ENCODE peak calls at places on chromosomes 13 and 19, in nine cellular contexts. F is neuronal stem cell; H is AG10803; B is RPMI7951; U is activated CD4-positive, alpha-beta T cell treated with anti-CD3 and anti-CD28 coated beads for 24 hours; P is Calu3; E is stimulated activated CD8-positive, alpha-beta memory T cell treated with anti-CD3 and anti-CD28 coated beads, Interleukin-15, amount 100 ng/mL, for 48 hours; T is activated T-helper 9 cell treated with anti-CD3 and anti-CD28 coated beads, Interleukin-2, amount 50 U/mL, for 16 hours; D is Kasumi-1. Z is an unnamed sample.

GRCh38 chr19:39970424-39970673 is 616 bp upstream of the PSMC4 start:
- DNase-seq in F (no peak), H (peak), B (no peak), U (no peak), P (no peak), E (no peak), T (no peak), D (peak), Z (no peak)

GRCh38 chr19:7823902-7824301 is 6.1 kb upstream of the EVI5L start:
- DNase-seq in F (no peak), H (peak), B (no peak), U (no peak), P (no peak), E (no peak), T (no peak), D (no peak), Z (no peak)

GRCh38 chr13:51435002-51435578 is 17.7 kb downstream of the INTS6 start:
- DNase-seq in F (no peak), H (peak), B (peak), U (no peak), P (no peak), E (no peak), T (no peak), D (peak), Z (peak)

GRCh38 chr19:38502410-38503143 is 69.1 kb downstream of the RYR1 start:
- DNase-seq in F (no peak), H (no peak), B (no peak), U (no peak), P (no peak), E (no peak), T (no peak), D (no peak), Z (no peak)

GRCh38 chr19:3375221-3376088 is 9.1 kb downstream of the NFIC start:
- DNase-seq in F (no peak), H (peak), B (peak), U (no peak), P (no peak), E (no peak), T (no peak), D (no peak), Z (no peak)

GRCh38 chr13:78465250-78465649 is 138.1 kb downstream of the POU4F1 start:
- DNase-seq in F (no peak), H (no peak), B (no peak), U (no peak), P (no peak), E (no peak), T (no peak), D (no peak), Z (no peak)

GRCh38 chr19:33241530-33242101 is 16.0 kb upstream of the SLC7A10 start:
- DNase-seq in F (no peak), H (no peak), B (no peak), U (no peak), P (peak), E (peak), T (no peak), D (peak), Z (no peak)

GRCh38 chr19:45405435-45406164 is 731 bp upstream of the PPP1R13L start:
- DNase-seq in F (peak), H (peak), B (peak), U (peak), P (peak), E (peak), T (peak), D (peak), Z (peak)

GRCh38 chr19:12838182-12838890 is at the start of gene MAST1:
- DNase-seq in F (no peak), H (no peak), B (no peak), U (no peak), P (peak), E (no peak), T (no peak), D (peak), Z (no peak)

GRCh38 chr13:95652244-95652764 is 7.8 kb upstream of the DZIP1 start:
- DNase-seq in F (no peak), H (no peak), B (no peak), U (no peak), P (no peak), E (no peak), T (no peak), D (no peak), Z (no peak)

GRCh38 chr13:34719060-34719875 is 222.8 kb upstream of the NBEA start:
- DNase-seq in F (peak), H (no peak), B (peak), U (no peak), P (no peak), E (no peak), T (no peak), D (no peak), Z (peak)

GRCh38 chr19:18496167-18496979 is 25.5 kb downstream of the ELL start:
- DNase-seq in F (no peak), H (peak), B (peak), U (peak), P (peak), E (peak), T (peak), D (peak), Z (no peak)

GRCh38 chr19:40348961-40349507 is 539 bp downstream of the PLD3 start:
- DNase-seq in F (no peak), H (peak), B (peak), U (no peak), P (peak), E (no peak), T (no peak), D (peak), Z (peak)

GRCh38 chr19:5826531-5827341 is 12.8 kb downstream of the FUT6 start:
- DNase-seq in F (peak), H (peak), B (no peak), U (no peak), P (peak), E (no peak), T (no peak), D (peak), Z (no peak)

GRCh38 chr13:109781384-109782065 is 4.9 kb downstream of the IRS2 start:
- DNase-seq in F (no peak), H (peak), B (no peak), U (no peak), P (no peak), E (no peak), T (no peak), D (no peak), Z (no peak)

GRCh38 chr19:48625891-48626327 is 6.6 kb downstream of the SPHK2 start:
- DNase-seq in F (no peak), H (no peak), B (no peak), U (no peak), P (no peak), E (no peak), T (no peak), D (no peak), Z (no peak)

GRCh38 chr19:21569497-21569870 is 64.1 kb downstream of the ZNF429 start:
- DNase-seq in F (no peak), H (no peak), B (no peak), U (no peak), P (no peak), E (no peak), T (no peak), D (no peak), Z (no peak)

GRCh38 chr19:14544977-14545715 is 15.8 kb downstream of the TECR start:
- DNase-seq in F (no peak), H (peak), B (no peak), U (no peak), P (no peak), E (no peak), T (no peak), D (no peak), Z (no peak)

GRCh38 chr13:61410669-61411297 is 4.9 kb downstream of the PCDH20 start:
- DNase-seq in F (no peak), H (peak), B (no peak), U (no peak), P (no peak), E (no peak), T (no peak), D (peak), Z (no peak)

GRCh38 chr13:25468330-25469178 is 96.8 kb downstream of the ATP8A2 start:
- DNase-seq in F (peak), H (no peak), B (peak), U (no peak), P (no peak), E (peak), T (no peak), D (no peak), Z (no peak)

GRCh38 chr13:48398450-48399095 is 14.3 kb downstream of the LPAR6 start:
- DNase-seq in F (no peak), H (peak), B (no peak), U (no peak), P (no peak), E (no peak), T (no peak), D (no peak), Z (peak)

GRCh38 chr19:51024924-51025323 is 1.5 kb downstream of the KLK11 start:
- DNase-seq in F (no peak), H (no peak), B (no peak), U (no peak), P (no peak), E (no peak), T (no peak), D (no peak), Z (no peak)

GRCh38 chr13:56850852-56851251 is 289.9 kb upstream of the PRR20A start:
- DNase-seq in F (no peak), H (no peak), B (no peak), U (no peak), P (no peak), E (no peak), T (no peak), D (no peak), Z (no peak)

GRCh38 chr13:23656637-23657036 is 86.4 kb downstream of the TNFRSF19 start:
- DNase-seq in F (no peak), H (peak), B (peak), U (no peak), P (no peak), E (no peak), T (no peak), D (peak), Z (no peak)

GRCh38 chr19:10138879-10139795 is 19.4 kb upstream of the EIF3G start:
- DNase-seq in F (no peak), H (no peak), B (no peak), U (no peak), P (no peak), E (no peak), T (no peak), D (no peak), Z (no peak)

GRCh38 chr13:73421310-73421912 is 362.6 kb downstream of the KLF5 start:
- DNase-seq in F (no peak), H (no peak), B (no peak), U (no peak), P (peak), E (no peak), T (no peak), D (no peak), Z (no peak)

GRCh38 chr13:28741080-28741479 is 22.3 kb upstream of the SLC46A3 start:
- DNase-seq in F (no peak), H (peak), B (no peak), U (no peak), P (no peak), E (no peak), T (no peak), D (no peak), Z (no peak)

GRCh38 chr19:37999309-38000213 is 92.6 kb downstream of the SIPA1L3 start:
- DNase-seq in F (no peak), H (peak), B (peak), U (no peak), P (no peak), E (no peak), T (no peak), D (no peak), Z (peak)

GRCh38 chr19:49872245-49873148 is 4.7 kb downstream of the AKT1S1 start:
- DNase-seq in F (no peak), H (no peak), B (no peak), U (no peak), P (no peak), E (no peak), T (no peak), D (no peak), Z (no peak)

GRCh38 chr13:27504541-27504940 is 54.2 kb upstream of the MTIF3 start:
- DNase-seq in F (no peak), H (no peak), B (peak), U (no peak), P (no peak), E (no peak), T (no peak), D (no peak), Z (peak)

GRCh38 chr19:1512671-1513491 is at the start of gene ADAMTSL5:
- DNase-seq in F (no peak), H (peak), B (peak), U (peak), P (peak), E (peak), T (peak), D (no peak), Z (peak)